ENCODE peak calls at places on chromosomes 12 and 14, in eight cellular contexts. A is iris pigment epithelial cell; J is anterior cingulate cortex; U is stimulated activated CD4-positive, alpha-beta T cell treated with anti-CD3 and anti-CD28 coated beads, Interleukin-2, amount 100 ng/mL, for 48 hours; X is endothelial cell; P is LoVo; I is neural crest cell; G is HEK293T. Y is an unnamed sample.

GRCh38 chr14:23443411-23443812 is 8.0 kb upstream of the MYH7 start:
- DNase-seq in A (no peak), J (no peak), U (no peak), X (no peak), P (no peak), I (no peak), G (no peak), Y (no peak)

GRCh38 chr14:99521176-99522024 is 40.2 kb downstream of the CCNK start:
- DNase-seq in A (no peak), J (no peak), U (no peak), X (no peak), P (no peak), I (no peak), G (no peak), Y (no peak)

GRCh38 chr14:54597795-54598443 is 31.0 kb downstream of the SAMD4A start:
- DNase-seq in A (peak; percentile 77), J (no peak), U (no peak), X (no peak), P (no peak), I (no peak), G (no peak), Y (no peak)

GRCh38 chr12:57266681-57267080 is 15.7 kb upstream of the STAC3 start:
- DNase-seq in A (no peak), J (no peak), U (no peak), X (no peak), P (no peak), I (no peak), G (no peak), Y (no peak)

GRCh38 chr12:42140901-42141300 is 3.8 kb downstream of the GXYLT1 start:
- DNase-seq in A (peak; percentile 61), J (no peak), U (no peak), X (no peak), P (no peak), I (no peak), G (no peak), Y (no peak)

GRCh38 chr12:50603817-50604639 is 99.2 kb downstream of the DIP2B start:
- DNase-seq in A (peak; percentile 88), J (no peak), U (no peak), X (no peak), P (no peak), I (no peak), G (no peak), Y (no peak)

GRCh38 chr14:67883717-67884116 is 64.1 kb downstream of the RAD51B start:
- DNase-seq in A (peak; percentile 17), J (no peak), U (no peak), X (no peak), P (peak; percentile 43), I (no peak), G (no peak), Y (no peak)

GRCh38 chr12:8127138-8127537 is 3.7 kb downstream of the CLEC4A start:
- DNase-seq in A (peak; percentile 8), J (no peak), U (no peak), X (no peak), P (no peak), I (no peak), G (no peak), Y (no peak)

GRCh38 chr12:63802012-63802608 is 22.4 kb downstream of the RXYLT1 start:
- DNase-seq in A (peak; percentile 21), J (no peak), U (no peak), X (no peak), P (peak; percentile 34), I (no peak), G (peak; percentile 28), Y (no peak)

GRCh38 chr12:1575287-1575798 is 19.0 kb downstream of the FBXL14 start:
- DNase-seq in A (peak; percentile 32), J (no peak), U (no peak), X (no peak), P (no peak), I (no peak), G (no peak), Y (no peak)

GRCh38 chr12:16599081-16599480 is 6.9 kb downstream of the LMO3 start:
- DNase-seq in A (no peak), J (no peak), U (no peak), X (no peak), P (no peak), I (no peak), G (no peak), Y (no peak)

GRCh38 chr14:81009339-81009738 is 53.9 kb downstream of the TSHR start:
- DNase-seq in A (no peak), J (no peak), U (no peak), X (no peak), P (no peak), I (no peak), G (no peak), Y (no peak)

GRCh38 chr12:104555650-104556049 is 98.9 kb downstream of the CHST11 start:
- DNase-seq in A (no peak), J (no peak), U (no peak), X (no peak), P (no peak), I (no peak), G (no peak), Y (no peak)

GRCh38 chr14:94313991-94314655 is 9.0 kb downstream of the SERPINA6 start:
- DNase-seq in A (peak; percentile 18), J (no peak), U (no peak), X (no peak), P (no peak), I (no peak), G (no peak), Y (no peak)

GRCh38 chr12:122205590-122205925 is 2.0 kb downstream of the B3GNT4 start:
- DNase-seq in A (no peak), J (no peak), U (no peak), X (no peak), P (no peak), I (no peak), G (no peak), Y (no peak)

GRCh38 chr12:52582489-52582888 is 8.8 kb upstream of the KRT74 start:
- DNase-seq in A (no peak), J (no peak), U (no peak), X (no peak), P (no peak), I (no peak), G (no peak), Y (no peak)

GRCh38 chr14:101950100-101950499 is 14.3 kb upstream of the DYNC1H1 start:
- DNase-seq in A (no peak), J (no peak), U (no peak), X (no peak), P (no peak), I (no peak), G (no peak), Y (no peak)